ENCODE peak calls at places on chromosomes 16 and 17, in ten cellular contexts. I is DND-41, U is thoracic aorta, L is GM20000, H is lower leg skin, E is GM12865, Y is H9, O is ascending aorta, P is spleen, Q is MCF 10A. B is an unnamed sample.

GRCh38 chr16:56362706-56363105 is 62.6 kb downstream of the AMFR start:
- DNase-seq in L (no peak), U (no peak), O (no peak), H (peak), P (no peak), Q (no peak), Y (no peak), E (no peak), I (no peak), B (peak)

GRCh38 chr16:19481769-19482168 is 40.1 kb downstream of the GDE1 start:
- DNase-seq in H (no peak), E (no peak), Y (no peak), Q (no peak), U (no peak), O (no peak), I (no peak), P (no peak), L (no peak), B (no peak)

GRCh38 chr17:38352245-38353083 is 820 bp downstream of the SOCS7 start:
- DNase-seq in I (peak), H (no peak), P (peak), E (peak), U (no peak), O (peak), Q (peak), L (peak), Y (peak), B (peak)

GRCh38 chr16:56632160-56632847 is at the start of gene MT1M:
- DNase-seq in Y (no peak), P (no peak), L (no peak), O (peak), U (no peak), Q (no peak), H (peak), E (no peak), I (no peak), B (no peak)

GRCh38 chr16:19227643-19228042 is 57.9 kb upstream of the CLEC19A start:
- DNase-seq in O (peak), Q (no peak), U (no peak), P (no peak), I (no peak), H (no peak), E (no peak), L (no peak), Y (no peak), B (no peak)

GRCh38 chr17:30225919-30226553 is 9.5 kb downstream of the SLC6A4 start:
- DNase-seq in P (peak), E (no peak), U (no peak), Y (no peak), I (no peak), Q (no peak), H (no peak), O (no peak), L (no peak), B (no peak)

GRCh38 chr16:85384831-85385462 is 228.2 kb upstream of the GSE1 start:
- DNase-seq in E (no peak), Q (peak), I (no peak), H (no peak), L (no peak), U (no peak), O (no peak), P (peak), Y (no peak), B (no peak)

GRCh38 chr17:32628645-32629044 is 141.9 kb downstream of the CDK5R1 start:
- DNase-seq in O (no peak), E (no peak), H (no peak), L (no peak), Y (no peak), I (no peak), U (no peak), P (no peak), Q (no peak), B (no peak)

GRCh38 chr17:57623620-57624019 is 121.5 kb downstream of the CCDC182 start:
- DNase-seq in P (peak), O (no peak), E (no peak), I (no peak), Q (no peak), H (no peak), U (no peak), L (peak), Y (no peak), B (no peak)

GRCh38 chr16:4597174-4597573 is 17.5 kb downstream of the UBALD1 start:
- DNase-seq in Q (peak), I (no peak), U (no peak), O (no peak), L (no peak), H (no peak), Y (no peak), E (no peak), P (no peak), B (no peak)

GRCh38 chr17:15039366-15039765 is 225.8 kb downstream of the PMP22 start:
- DNase-seq in P (no peak), E (no peak), H (no peak), Y (no peak), O (no peak), U (no peak), I (no peak), Q (peak), L (no peak), B (no peak)

GRCh38 chr17:35788504-35788998 is 6.9 kb downstream of the MMP28 start:
- DNase-seq in P (no peak), I (no peak), H (peak), L (no peak), O (peak), U (no peak), Q (peak), E (no peak), Y (no peak), B (no peak)

GRCh38 chr17:57649731-57650484 is 95.2 kb downstream of the CCDC182 start:
- DNase-seq in U (no peak), Y (peak), Q (peak), E (no peak), L (no peak), P (no peak), O (no peak), H (no peak), I (no peak), B (no peak)

GRCh38 chr17:64282753-64283080 is 19.7 kb upstream of the TEX2 start:
- DNase-seq in P (no peak), O (no peak), I (no peak), U (no peak), H (no peak), L (no peak), Q (no peak), Y (no peak), E (no peak), B (no peak)

GRCh38 chr16:27236635-27237228 is 31.8 kb downstream of the NSMCE1 start:
- DNase-seq in L (no peak), Y (no peak), H (no peak), O (peak), E (no peak), Q (no peak), P (peak), U (no peak), I (no peak), B (no peak)

GRCh38 chr17:17849147-17849820 is 12.5 kb upstream of the SREBF1 start:
- DNase-seq in U (peak), Q (peak), L (peak), O (peak), Y (no peak), H (peak), I (peak), E (peak), P (peak), B (no peak)

GRCh38 chr17:42135151-42135550 is 12.5 kb downstream of the HSPB9 start:
- DNase-seq in P (no peak), E (no peak), O (no peak), U (no peak), Q (no peak), Y (no peak), H (no peak), L (no peak), I (no peak), B (no peak)

GRCh38 chr16:49484454-49484853 is 110.8 kb downstream of the C16orf78 start:
- DNase-seq in O (peak), Y (peak), Q (no peak), U (peak), E (no peak), H (peak), L (peak), P (peak), I (no peak), B (no peak)

GRCh38 chr16:17360810-17361209 is 110.0 kb downstream of the XYLT1 start:
- DNase-seq in H (no peak), Y (no peak), Q (no peak), I (no peak), P (peak), E (no peak), U (no peak), O (no peak), L (no peak), B (no peak)

GRCh38 chr17:58641937-58642336 is 49.9 kb downstream of the TEX14 start:
- DNase-seq in Y (no peak), U (no peak), Q (no peak), I (no peak), L (no peak), P (no peak), H (no peak), O (no peak), E (no peak), B (no peak)

GRCh38 chr17:76139801-76140660 is 1.0 kb downstream of the FOXJ1 start:
- DNase-seq in H (no peak), O (no peak), U (no peak), Y (peak), Q (no peak), P (peak), E (peak), I (no peak), L (peak), B (peak)

GRCh38 chr17:36746654-36747053 is 145.3 kb downstream of the MRM1 start:
- DNase-seq in O (no peak), Q (no peak), I (no peak), P (peak), Y (no peak), U (no peak), L (no peak), E (no peak), H (no peak), B (no peak)

GRCh38 chr17:34337701-34338100 is 18.5 kb downstream of the CCL8 start:
- DNase-seq in P (no peak), O (no peak), E (no peak), Y (no peak), Q (no peak), U (no peak), L (no peak), I (no peak), H (no peak), B (no peak)

GRCh38 chr17:15920758-15921239 is 24.1 kb upstream of the ADORA2B start:
- DNase-seq in O (no peak), E (no peak), L (no peak), Y (no peak), P (no peak), Q (peak), H (peak), I (no peak), U (no peak), B (no peak)

GRCh38 chr17:42387221-42387657 is 1.0 kb downstream of the STAT3 start:
- DNase-seq in Y (no peak), Q (peak), L (no peak), H (no peak), I (no peak), O (peak), P (no peak), U (no peak), E (no peak), B (no peak)

GRCh38 chr16:70255584-70255983 is 3.8 kb upstream of the EXOSC6 start:
- DNase-seq in P (no peak), H (peak), U (no peak), E (no peak), O (no peak), Y (no peak), L (no peak), Q (no peak), I (no peak), B (no peak)

GRCh38 chr17:6420173-6420641 is 14.7 kb downstream of the AIPL1 start:
- DNase-seq in P (no peak), H (no peak), Y (peak), I (no peak), L (no peak), Q (peak), O (no peak), E (peak), U (no peak), B (no peak)
- TF ChIP-seq CTCF in P (peak), H (no peak), Y (peak), I (no peak), L (no peak), Q (no peak), O (no peak), E (peak), U (no peak), B (no peak)

GRCh38 chr17:8701221-8701620 is 43.4 kb downstream of the CCDC42 start:
- DNase-seq in H (peak), O (peak), L (no peak), Q (no peak), I (no peak), P (no peak), Y (no peak), E (no peak), U (no peak), B (no peak)
- TF ChIP-seq CTCF in H (no peak), O (no peak), L (no peak), Q (no peak), I (no peak), P (no peak), Y (no peak), E (no peak), U (no peak), B (no peak)

GRCh38 chr17:1716076-1716911 is 6.1 kb upstream of the TLCD2 start:
- DNase-seq in P (peak), U (peak), Y (peak), O (peak), H (peak), I (peak), Q (peak), E (peak), L (peak), B (peak)
- TF ChIP-seq CTCF in P (peak), U (no peak), Y (no peak), O (peak), H (no peak), I (peak), Q (no peak), E (peak), L (no peak), B (no peak)

GRCh38 chr16:28975158-28975603 is 603 bp downstream of the SPNS1 start:
- DNase-seq in I (no peak), H (no peak), P (no peak), Y (no peak), E (no peak), U (no peak), L (no peak), O (no peak), Q (no peak), B (no peak)

GRCh38 chr16:28981517-28981916 is 3.3 kb upstream of the LAT start:
- DNase-seq in I (peak), O (no peak), Q (peak), L (peak), H (no peak), Y (peak), E (peak), U (no peak), P (no peak), B (no peak)

GRCh38 chr16:28974437-28975157 is at the start of gene SPNS1:
- DNase-seq in P (peak), I (peak), Q (peak), H (peak), Y (peak), U (peak), L (peak), E (peak), O (peak), B (peak)

GRCh38 chr16:28980929-28981328 is 3.9 kb upstream of the LAT start:
- DNase-seq in Q (no peak), I (no peak), P (peak), L (no peak), H (no peak), E (no peak), Y (no peak), O (no peak), U (no peak), B (no peak)

DNA sequence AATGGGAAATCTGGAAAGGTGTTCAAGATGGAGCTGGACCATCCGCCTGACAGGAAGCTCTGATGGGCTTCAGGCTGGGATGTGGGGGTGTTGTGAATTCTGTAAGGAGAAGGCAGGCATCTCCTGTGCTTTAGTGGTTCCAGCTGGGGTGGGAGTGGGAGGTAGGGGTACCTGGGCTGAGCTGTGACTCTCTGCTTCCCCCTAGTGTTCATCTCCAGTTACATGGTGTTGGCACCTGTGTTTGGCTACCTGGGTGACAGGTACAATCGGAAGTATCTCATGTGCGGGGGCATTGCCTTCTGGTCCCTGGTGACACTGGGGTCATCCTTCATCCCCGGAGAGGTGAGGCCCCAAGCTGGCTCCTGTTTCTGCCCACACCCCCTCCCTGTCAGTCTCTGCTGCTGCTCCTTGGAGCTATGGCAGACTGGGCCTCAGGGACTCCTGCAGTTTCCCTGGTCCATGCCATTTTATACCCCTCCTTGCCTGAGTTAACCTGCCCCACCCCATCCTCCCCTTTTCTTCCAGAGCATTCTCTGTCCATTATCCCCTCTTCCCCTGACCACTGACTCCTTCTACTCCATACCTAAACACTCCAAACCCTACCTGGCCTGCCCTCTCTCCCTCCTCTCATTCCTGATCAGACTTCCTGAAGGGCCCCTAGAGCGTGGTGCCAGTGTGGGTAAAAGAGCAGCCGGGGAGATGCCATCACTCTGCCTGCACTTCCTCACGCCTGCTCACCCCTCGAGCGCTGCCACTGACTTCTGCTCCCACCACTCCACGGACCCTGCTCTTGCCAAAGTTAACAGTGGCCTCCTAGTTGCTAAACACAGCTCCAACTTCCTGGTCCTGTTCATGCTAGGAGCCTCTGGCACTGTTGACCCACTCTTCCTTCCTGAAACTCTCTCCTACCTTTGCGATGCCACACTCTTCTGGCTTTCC is 3.4 kb downstream of the SPNS1 start:
- DNase-seq in Q (peak), H (no peak), U (no peak), E (peak), I (no peak), L (peak), Y (peak), P (no peak), O (no peak), B (no peak)
- TF ChIP-seq CTCF in Q (peak), H (no peak), U (peak), E (peak), I (peak), L (peak), Y (peak), P (peak), O (no peak), B (no peak)

GRCh38 chr17:44014437-44015172 is at the start of gene TMEM101:
- DNase-seq in E (peak), H (peak), I (peak), O (peak), Q (peak), Y (peak), P (peak), U (peak), L (peak), B (peak)
- TF ChIP-seq CTCF in E (no peak), H (no peak), I (no peak), O (no peak), Q (no peak), Y (no peak), P (no peak), U (no peak), L (no peak), B (no peak)

GRCh38 chr17:62592305-62593099 is 35.0 kb upstream of the MRC2 start:
- DNase-seq in P (no peak), O (no peak), U (no peak), H (no peak), I (no peak), Q (peak), L (no peak), E (no peak), Y (no peak), B (no peak)
- TF ChIP-seq CTCF in P (no peak), O (no peak), U (no peak), H (no peak), I (peak), Q (no peak), L (no peak), E (no peak), Y (no peak), B (no peak)

DNA sequence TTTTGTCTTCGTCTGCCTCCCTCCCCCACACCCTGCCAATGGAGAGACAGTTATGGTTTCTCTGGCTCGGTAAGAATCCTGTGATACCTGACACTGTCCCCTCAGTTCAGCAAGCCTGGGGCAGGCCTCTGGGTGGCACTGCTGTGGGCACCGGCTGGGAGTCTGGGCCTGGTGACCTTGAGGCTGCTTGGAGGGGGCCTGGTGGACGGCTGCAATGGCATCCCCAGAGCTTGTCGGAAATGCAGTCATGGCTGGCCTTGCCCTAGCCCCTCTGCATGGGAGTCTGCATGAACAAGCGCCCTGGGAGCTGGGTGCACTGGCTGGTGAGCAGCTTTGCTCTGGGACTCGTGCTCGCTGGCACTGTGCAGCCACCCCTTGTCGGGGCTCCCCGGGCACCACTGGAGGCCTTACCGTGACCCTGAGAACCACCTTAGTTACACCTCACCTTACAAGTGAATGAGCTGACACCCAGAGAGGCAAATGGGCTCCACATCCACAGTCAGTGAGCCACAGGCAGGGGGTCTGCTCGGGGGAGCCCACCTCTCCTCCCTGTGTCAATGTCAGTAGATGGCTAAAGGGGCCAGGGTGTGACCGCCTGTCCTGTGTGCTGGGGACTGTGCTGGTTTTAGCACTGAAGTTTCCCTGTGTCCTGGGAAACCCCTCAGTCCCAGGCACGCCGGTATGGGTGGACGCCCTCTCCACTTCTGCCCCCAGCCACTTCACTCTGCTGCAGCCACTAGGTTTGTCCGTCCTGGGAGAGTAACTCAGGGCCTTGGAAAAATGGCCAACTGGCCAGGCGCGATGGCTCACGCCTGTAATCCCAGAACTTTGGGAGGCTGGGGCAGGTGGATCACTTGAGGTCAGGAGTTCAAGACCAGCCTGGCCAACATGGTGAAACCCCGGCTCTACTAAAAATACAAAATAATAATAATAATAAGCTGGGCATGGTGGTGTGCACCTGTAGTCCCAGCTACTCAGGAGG is 1.4 kb downstream of the LGALS3BP start:
- DNase-seq in H (no peak), U (no peak), I (no peak), E (no peak), O (no peak), Y (no peak), L (no peak), Q (no peak), P (no peak), B (no peak)
- TF ChIP-seq CTCF in H (no peak), U (no peak), I (peak), E (no peak), O (no peak), Y (no peak), L (no peak), Q (no peak), P (no peak), B (no peak)

B was measured in activated B cell treated with CpG ODN at 0.5 μM for 24 hours.